ENCODE peak calls at places on chromosomes 16 and 17, in six cellular contexts. K is esophagus squamous epithelium; M is prostate gland; Y is GM23248; H is CD4-positive, alpha-beta T cell; Z is brain microvascular endothelial cell. G is an unnamed sample.

GRCh38 chr17:29748400-29748799 is 125.7 kb upstream of the CORO6 start:
- DNase-seq in K (no peak), Y (no peak), H (no peak), M (no peak), Z (no peak), G (no peak)

GRCh38 chr17:29615048-29615385 is 7.7 kb downstream of the CORO6 start:
- DNase-seq in K (no peak), Y (peak; percentile 81), H (peak; percentile 60), M (no peak), Z (no peak), G (no peak)

GRCh38 chr17:78748730-78749317 is 33.2 kb downstream of the CYTH1 start:
- DNase-seq in M (peak; percentile 41), K (peak; percentile 32), Z (no peak), Y (peak; percentile 86), H (peak; percentile 71), G (no peak)

GRCh38 chr17:78506454-78507309 is 70.5 kb downstream of the DNAH17 start:
- DNase-seq in Y (no peak), M (no peak), K (no peak), Z (no peak), H (no peak), G (no peak)

GRCh38 chr17:78825696-78826095 is 14.9 kb downstream of the USP36 start:
- DNase-seq in Z (no peak), Y (no peak), K (no peak), H (no peak), M (no peak), G (no peak)

GRCh38 chr17:38751144-38751802 is 1.3 kb upstream of the PSMB3 start:
- DNase-seq in H (no peak), Z (no peak), Y (peak; percentile 63), K (no peak), M (no peak), G (no peak)

GRCh38 chr16:16014329-16015224 is 65.2 kb downstream of the ABCC1 start:
- DNase-seq in M (peak; percentile 66), Z (no peak), Y (peak; percentile 42), K (no peak), H (no peak), G (peak; percentile 86)

GRCh38 chr17:70168044-70168978 is 1.0 kb upstream of the KCNJ2 start:
- DNase-seq in Z (peak; percentile 48), H (no peak), K (no peak), Y (peak; percentile 71), M (peak; percentile 69), G (no peak)

GRCh38 chr16:28192811-28193529 is 18.8 kb downstream of the XPO6 start:
- DNase-seq in M (no peak), Z (no peak), K (no peak), Y (no peak), H (peak; percentile 63), G (no peak)

GRCh38 chr17:521561-522325 is 169.1 kb upstream of the RPH3AL start:
- DNase-seq in M (no peak), H (no peak), K (no peak), Y (no peak), Z (peak; percentile 25), G (no peak)

GRCh38 chr17:29024456-29024952 is 18.4 kb upstream of the PIPOX start:
- DNase-seq in K (no peak), Z (no peak), M (no peak), Y (no peak), H (no peak), G (no peak)

GRCh38 chr17:8147141-8147804 is 4.9 kb downstream of the PER1 start:
- DNase-seq in M (no peak), H (no peak), Z (no peak), K (no peak), Y (no peak), G (no peak)

GRCh38 chr17:5510776-5511175 is 24.4 kb downstream of the MIS12 start:
- DNase-seq in Z (no peak), Y (no peak), K (no peak), M (no peak), H (no peak), G (no peak)

GRCh38 chr17:29615492-29616299 is 7.0 kb downstream of the CORO6 start:
- DNase-seq in Y (peak; percentile 96), Z (peak; percentile 68), H (peak; percentile 82), K (no peak), M (peak; percentile 82), G (peak; percentile 43)

GRCh38 chr17:78358538-78359215 is 1.2 kb downstream of the SOCS3 start:
- DNase-seq in Y (peak; percentile 70), H (no peak), M (no peak), K (no peak), Z (no peak), G (no peak)

GRCh38 chr16:27439273-27440018 is 37.5 kb downstream of the IL21R start:
- DNase-seq in Z (no peak), M (no peak), Y (no peak), K (no peak), H (no peak), G (no peak)

GRCh38 chr17:41678411-41678906 is 10.2 kb upstream of the EIF1 start:
- DNase-seq in M (no peak), Y (no peak), H (no peak), K (no peak), Z (no peak), G (no peak)

GRCh38 chr16:46747777-46748651 is at the start of gene MYLK3:
- DNase-seq in M (no peak), Y (no peak), K (no peak), H (no peak), Z (no peak), G (no peak)

GRCh38 chr17:67132366-67132765 is 88.0 kb downstream of the CACNG1 start:
- DNase-seq in M (no peak), Y (no peak), H (no peak), K (no peak), Z (no peak), G (no peak)

GRCh38 chr17:22517716-22518115 is 825.4 kb downstream of the KCNJ18 start:
- DNase-seq in M (no peak), K (no peak), Z (no peak), H (no peak), Y (no peak), G (no peak)

GRCh38 chr17:65115721-65116312 is 21.4 kb upstream of the RGS9 start:
- DNase-seq in Y (no peak), K (no peak), H (no peak), Z (no peak), M (no peak), G (no peak)

GRCh38 chr17:78899361-78900260 is 3.4 kb downstream of the CEP295NL start:
- DNase-seq in H (no peak), M (no peak), K (no peak), Z (no peak), Y (peak; percentile 36), G (no peak)

GRCh38 chr17:77544347-77544746 is 403.6 kb downstream of the SEC14L1 start:
- DNase-seq in Z (no peak), H (no peak), K (no peak), Y (no peak), M (no peak), G (no peak)

GRCh38 chr17:80388175-80388574 is 26.8 kb upstream of the ENDOV start:
- DNase-seq in Z (no peak), H (no peak), Y (no peak), M (no peak), K (no peak), G (no peak)

GRCh38 chr17:76038050-76038449 is 10.9 kb upstream of the EVPL start:
- DNase-seq in H (no peak), K (no peak), Y (no peak), M (no peak), Z (no peak), G (no peak)

GRCh38 chr17:58120195-58120822 is 27.9 kb upstream of the OR4D1 start:
- DNase-seq in Y (peak; percentile 66), K (no peak), H (peak; percentile 14), M (peak; percentile 51), Z (peak; percentile 41), G (no peak)

GRCh38 chr17:42895185-42895555 is 5.4 kb upstream of the G6PC1 start:
- DNase-seq in H (no peak), Y (peak; percentile 97), M (peak; percentile 15), Z (peak; percentile 56), K (no peak), G (peak; percentile 57)

GRCh38 chr17:9902116-9902515 is 3.0 kb downstream of the RCVRN start:
- DNase-seq in H (no peak), K (no peak), Z (no peak), Y (no peak), M (no peak), G (no peak)

GRCh38 chr17:82882715-82883446 is 43.1 kb upstream of the ZNF750 start:
- DNase-seq in H (peak; percentile 81), M (peak; percentile 80), K (no peak), Z (no peak), Y (no peak), G (no peak)

GRCh38 chr17:65297384-65297783 is 160.2 kb downstream of the RGS9 start:
- DNase-seq in M (no peak), Z (peak; percentile 17), H (no peak), Y (peak; percentile 86), K (no peak), G (no peak)

DNA sequence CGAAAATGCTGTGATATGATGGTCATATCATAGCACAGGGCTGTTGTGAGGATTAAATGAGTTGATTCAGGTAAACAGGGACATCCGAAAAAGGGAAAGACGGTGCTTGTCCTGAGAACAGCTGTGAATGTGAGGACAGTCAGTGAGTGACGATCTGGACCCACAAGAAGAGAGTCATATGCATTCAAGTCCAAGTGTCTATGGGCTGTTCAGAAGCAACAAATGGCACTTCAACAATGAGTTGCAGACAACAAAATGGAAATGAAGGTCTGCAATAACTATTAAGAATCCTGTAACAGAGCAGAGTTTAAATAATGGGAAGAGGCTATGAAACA is 100.3 kb downstream of the ADCY9 start:
- DNase-seq in H (no peak), M (no peak), K (no peak), Z (no peak), Y (no peak), G (no peak)
- H3K27ac ChIP-seq in H (no peak overlapping the region), M (no peak overlapping the region), K (no peak overlapping the region), Z (no peak overlapping the region), Y (no peak overlapping the region), G (no peak overlapping the region)

DNA sequence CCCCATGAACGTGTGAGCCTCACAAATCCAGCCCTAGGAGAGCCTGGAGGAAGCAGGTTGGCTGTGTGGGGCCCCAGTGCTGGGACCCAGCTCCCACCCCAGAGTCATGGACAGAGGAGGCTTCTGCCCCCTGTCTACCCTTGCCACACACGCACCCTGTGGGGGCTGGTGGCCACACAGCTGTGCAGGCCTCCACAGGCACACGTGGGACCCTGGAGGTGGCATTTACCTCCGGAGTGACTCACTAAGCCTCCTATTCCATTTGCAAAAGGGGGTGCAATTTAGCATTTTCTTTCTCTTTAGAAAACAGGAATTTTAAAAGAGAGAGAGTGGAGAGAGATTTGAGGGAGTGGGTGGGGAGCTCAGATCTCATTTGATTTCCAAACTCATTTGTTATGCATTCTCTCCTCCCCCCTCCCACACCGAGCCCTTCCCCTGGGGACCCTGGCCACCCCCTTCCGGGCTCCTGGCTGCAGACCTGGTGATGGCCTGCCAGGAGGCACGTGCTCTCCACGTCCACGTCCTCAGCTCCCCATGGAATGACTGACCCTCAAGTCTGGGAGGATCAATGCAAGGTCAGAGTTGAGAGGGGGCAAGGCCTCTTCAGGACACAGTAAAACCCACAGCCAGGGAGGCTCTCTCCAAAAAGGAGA is 6.8 kb downstream of the PITPNM3 start:
- DNase-seq in K (no peak), Y (no peak), H (no peak), M (no peak), Z (no peak), G (no peak)
- H3K27ac ChIP-seq in K (peak overlapping the region; percentile 19), Y (no peak overlapping the region), H (no peak overlapping the region), M (peak overlapping the region; percentile 53), Z (no peak overlapping the region), G (no peak overlapping the region)

GRCh38 chr16:87303962-87304521 is 13.2 kb downstream of the C16orf95 start:
- DNase-seq in Z (no peak), H (no peak), Y (no peak), M (no peak), K (no peak), G (no peak)
- H3K27ac ChIP-seq in Z (no peak overlapping the region), H (no peak overlapping the region), Y (no peak overlapping the region), M (no peak overlapping the region), K (no peak overlapping the region), G (no peak overlapping the region)

GRCh38 chr17:46179375-46179999 is 13.7 kb downstream of the KANSL1 start:
- DNase-seq in K (no peak), Y (no peak), Z (no peak), H (no peak), M (no peak), G (no peak)
- H3K27ac ChIP-seq in K (no peak overlapping the region), Y (peak overlapping the region; percentile 3), Z (no peak overlapping the region), H (no peak overlapping the region), M (no peak overlapping the region), G (no peak overlapping the region)

G was measured in thoracic aorta.